ENCODE peak calls at places on chromosomes 13 and 19, in ten cellular contexts. E is globus pallidus; L is activated T-helper 1 cell treated with anti-CD3 and anti-CD28 coated beads, Interleukin-12 subunit alpha, Interleukin-12 subunit beta, Interleukin-2, Interleukin-4 antibody, amounts not matched to agents 30 ng/mL and 10 ng/mL and 1 ng/mL, durations not matched to agents 14 hours and 24 hours and 36 hours; K is HCT116; S is HCEC 1CT; P is heart right ventricle; Z is testis; Y is activated CD8-positive, alpha-beta memory T cell treated with anti-CD3 and anti-CD28 coated beads for 1 hour; J is stimulated activated CD4-positive, alpha-beta T cell treated with anti-CD3 and anti-CD28 coated beads, Interleukin-1b, Interleukin-23, amount 100 ng/mL, for 4 hours; U is COLO829. O is an unnamed sample.

GRCh38 chr13:92513672-92514071 is 712.9 kb upstream of the GPC6 start:
- DNase-seq in Y (no peak), J (no peak), P (no peak), Z (no peak), E (no peak), U (no peak), S (no peak), K (no peak), L (no peak), O (no peak)

GRCh38 chr13:93309886-93310520 is 83.4 kb downstream of the GPC6 start:
- DNase-seq in J (no peak), P (no peak), Z (no peak), E (no peak), S (peak; percentile 89), U (peak; percentile 35), Y (no peak), L (no peak), K (no peak), O (no peak)

GRCh38 chr13:49412749-49413148 is 31.1 kb downstream of the CAB39L start:
- DNase-seq in K (no peak), P (no peak), S (no peak), J (no peak), L (no peak), U (no peak), Z (no peak), Y (no peak), E (no peak), O (no peak)

GRCh38 chr13:85816413-85816812 is 17.2 kb upstream of the SLITRK6 start:
- DNase-seq in Y (no peak), K (no peak), P (no peak), L (no peak), E (no peak), U (peak; percentile 15), Z (no peak), J (no peak), S (no peak), O (no peak)

GRCh38 chr13:76210262-76210661 is 574.1 kb downstream of the LMO7 start:
- DNase-seq in U (no peak), Z (no peak), Y (no peak), E (no peak), S (peak; percentile 6), P (peak; percentile 27), L (no peak), J (no peak), K (no peak), O (no peak)

GRCh38 chr19:3984908-3985642 is at the start of gene EEF2:
- DNase-seq in P (peak; percentile 91), K (peak; percentile 68), S (peak; percentile 88), L (peak; percentile 87), E (peak; percentile 85), U (peak; percentile 95), Y (peak; percentile 87), Z (peak; percentile 91), J (peak; percentile 94), O (no peak)

GRCh38 chr13:47226516-47226915 is 329.7 kb upstream of the HTR2A start:
- DNase-seq in L (no peak), J (no peak), Y (no peak), Z (no peak), P (no peak), K (no peak), E (no peak), U (no peak), S (peak; percentile 48), O (no peak)

GRCh38 chr19:15417699-15418098 is 1.1 kb downstream of the AKAP8L start:
- DNase-seq in J (no peak), Y (no peak), P (no peak), K (no peak), U (no peak), Z (no peak), E (no peak), L (no peak), S (peak; percentile 13), O (no peak)

GRCh38 chr19:1275260-1275975 is at the start of gene FAM174C:
- DNase-seq in E (peak; percentile 90), J (peak; percentile 94), U (peak; percentile 95), Z (peak; percentile 97), L (peak; percentile 93), Y (peak; percentile 96), S (peak; percentile 97), K (peak; percentile 93), P (peak; percentile 96), O (no peak)

GRCh38 chr19:791605-792360 is 5.5 kb upstream of the PTBP1 start:
- DNase-seq in L (no peak), Z (no peak), S (no peak), J (no peak), K (no peak), U (no peak), P (no peak), Y (no peak), E (no peak), O (no peak)

O was measured in Panc1.